ENCODE peak calls at places on chromosomes 13 and 19, in ten cellular contexts. One of them, this sample, is unnamed. For H3K27me3, the result is how much of the 10 kb centered on the place peaks cover.

GRCh38 chr13:49373699-49374098 is 70.2 kb downstream of the CAB39L start:
- DNase-seq in naive thymus-derived CD4-positive, alpha-beta T cell: no peak
- DNase-seq in colonic mucosa: no peak
- DNase-seq in upper lobe of right lung: no peak
- DNase-seq in astrocyte: peak
- DNase-seq in tibial nerve: no peak
- DNase-seq in neuronal stem cell: no peak
- DNase-seq in aorta: no peak
- DNase-seq in ascending aorta: no peak
- DNase-seq in hepatocyte: no peak
- DNase-seq in this sample: no peak

GRCh38 chr13:50948576-50948975 is 39.0 kb downstream of the RNASEH2B start:
- DNase-seq in naive thymus-derived CD4-positive, alpha-beta T cell: no peak
- DNase-seq in colonic mucosa: no peak
- DNase-seq in upper lobe of right lung: no peak
- DNase-seq in astrocyte: peak
- DNase-seq in tibial nerve: no peak
- DNase-seq in neuronal stem cell: no peak
- DNase-seq in aorta: no peak
- DNase-seq in ascending aorta: no peak
- DNase-seq in hepatocyte: no peak
- DNase-seq in this sample: no peak

GRCh38 chr13:102638741-102639140 is 42.0 kb downstream of the TPP2 start:
- DNase-seq in naive thymus-derived CD4-positive, alpha-beta T cell: no peak
- DNase-seq in colonic mucosa: no peak
- DNase-seq in upper lobe of right lung: no peak
- DNase-seq in astrocyte: no peak
- DNase-seq in tibial nerve: no peak
- DNase-seq in neuronal stem cell: no peak
- DNase-seq in aorta: no peak
- DNase-seq in ascending aorta: no peak
- DNase-seq in hepatocyte: no peak
- DNase-seq in this sample: no peak

GRCh38 chr13:112513761-112514160 is 74.2 kb downstream of the TUBGCP3 start:
- DNase-seq in naive thymus-derived CD4-positive, alpha-beta T cell: no peak
- DNase-seq in colonic mucosa: no peak
- DNase-seq in upper lobe of right lung: no peak
- DNase-seq in astrocyte: no peak
- DNase-seq in tibial nerve: no peak
- DNase-seq in neuronal stem cell: no peak
- DNase-seq in aorta: no peak
- DNase-seq in ascending aorta: no peak
- DNase-seq in hepatocyte: no peak
- DNase-seq in this sample: no peak

GRCh38 chr13:85283408-85283807 is 515.8 kb downstream of the SLITRK6 start:
- DNase-seq in naive thymus-derived CD4-positive, alpha-beta T cell: no peak
- DNase-seq in colonic mucosa: no peak
- DNase-seq in upper lobe of right lung: no peak
- DNase-seq in astrocyte: peak
- DNase-seq in tibial nerve: no peak
- DNase-seq in neuronal stem cell: no peak
- DNase-seq in aorta: no peak
- DNase-seq in ascending aorta: no peak
- DNase-seq in hepatocyte: no peak
- DNase-seq in this sample: no peak

GRCh38 chr13:19864018-19864338 is 529 bp upstream of the ZMYM5 start:
- DNase-seq in naive thymus-derived CD4-positive, alpha-beta T cell: no peak
- DNase-seq in colonic mucosa: peak
- DNase-seq in upper lobe of right lung: peak
- DNase-seq in astrocyte: peak
- DNase-seq in tibial nerve: peak
- DNase-seq in neuronal stem cell: peak
- DNase-seq in aorta: peak
- DNase-seq in ascending aorta: peak
- DNase-seq in hepatocyte: peak
- DNase-seq in this sample: peak

GRCh38 chr13:21637296-21637695 is 33.3 kb upstream of the MICU2 start:
- DNase-seq in naive thymus-derived CD4-positive, alpha-beta T cell: no peak
- DNase-seq in colonic mucosa: peak
- DNase-seq in upper lobe of right lung: peak
- DNase-seq in astrocyte: peak
- DNase-seq in tibial nerve: no peak
- DNase-seq in neuronal stem cell: no peak
- DNase-seq in aorta: peak
- DNase-seq in ascending aorta: no peak
- DNase-seq in hepatocyte: peak
- DNase-seq in this sample: peak

GRCh38 chr13:41827507-41828213 is 133.2 kb downstream of the VWA8 start:
- DNase-seq in naive thymus-derived CD4-positive, alpha-beta T cell: no peak
- DNase-seq in colonic mucosa: no peak
- DNase-seq in upper lobe of right lung: no peak
- DNase-seq in astrocyte: peak
- DNase-seq in tibial nerve: no peak
- DNase-seq in neuronal stem cell: no peak
- DNase-seq in aorta: no peak
- DNase-seq in ascending aorta: peak
- DNase-seq in hepatocyte: peak
- DNase-seq in this sample: peak

GRCh38 chr19:50365434-50366306 is at the start of gene NAPSA:
- DNase-seq in naive thymus-derived CD4-positive, alpha-beta T cell: no peak
- DNase-seq in colonic mucosa: no peak
- DNase-seq in upper lobe of right lung: peak
- DNase-seq in astrocyte: no peak
- DNase-seq in tibial nerve: no peak
- DNase-seq in neuronal stem cell: no peak
- DNase-seq in aorta: no peak
- DNase-seq in ascending aorta: no peak
- DNase-seq in hepatocyte: no peak
- DNase-seq in this sample: no peak

DNA sequence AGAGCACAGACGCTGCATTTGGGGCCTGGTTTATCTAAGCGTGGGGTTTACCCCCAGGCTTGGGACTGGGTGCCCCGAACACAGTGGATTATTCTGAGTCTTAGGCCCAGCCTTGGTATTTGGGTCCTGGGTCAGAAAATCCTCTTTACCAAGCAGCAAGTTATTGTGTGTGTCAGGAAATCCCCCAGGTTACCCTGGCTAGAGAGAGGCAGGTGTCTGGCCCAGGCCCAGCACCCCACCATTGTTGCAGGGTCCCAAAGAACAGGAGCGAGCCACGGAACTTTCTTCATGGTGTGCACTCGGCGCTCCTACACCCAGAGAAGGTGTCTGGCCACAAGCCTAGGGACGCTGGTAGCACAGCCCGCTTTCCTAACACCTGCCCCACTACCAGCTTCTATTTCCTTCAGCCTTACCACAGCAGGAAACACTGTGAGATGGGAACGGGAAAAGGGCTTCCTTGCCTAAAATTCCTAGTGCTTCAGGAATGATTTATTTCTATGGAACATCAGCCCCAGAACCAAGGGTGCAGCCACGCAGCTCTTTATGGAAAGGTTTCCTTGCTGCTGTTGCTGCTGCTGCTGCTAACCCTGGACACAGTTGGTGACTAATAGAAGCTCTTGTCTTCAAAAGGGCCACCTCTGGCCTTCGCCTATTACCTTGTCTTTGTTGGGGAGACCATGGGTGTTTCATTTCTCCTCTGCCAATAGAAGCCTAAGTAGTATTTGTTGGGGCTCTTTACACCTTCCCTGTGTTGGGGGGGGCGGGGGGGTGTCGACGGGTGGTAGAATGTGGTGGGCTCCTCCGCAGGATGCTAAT is 7.5 kb upstream of the CDX2 start:
- DNase-seq in naive thymus-derived CD4-positive, alpha-beta T cell: no peak
- DNase-seq in colonic mucosa: no peak
- DNase-seq in upper lobe of right lung: peak
- DNase-seq in astrocyte: no peak
- DNase-seq in tibial nerve: no peak
- DNase-seq in neuronal stem cell: no peak
- DNase-seq in aorta: no peak
- DNase-seq in ascending aorta: peak
- DNase-seq in hepatocyte: no peak
- DNase-seq in this sample: no peak
- H3K27me3 ChIP-seq in naive thymus-derived CD4-positive, alpha-beta T cell: under half
- H3K27me3 ChIP-seq in colonic mucosa: under half
- H3K27me3 ChIP-seq in upper lobe of right lung: half or more
- H3K27me3 ChIP-seq in astrocyte: half or more
- H3K27me3 ChIP-seq in tibial nerve: under half
- H3K27me3 ChIP-seq in neuronal stem cell: half or more
- H3K27me3 ChIP-seq in aorta: under half
- H3K27me3 ChIP-seq in ascending aorta: under half
- H3K27me3 ChIP-seq in hepatocyte: half or more
- H3K27me3 ChIP-seq in this sample: half or more

DNA sequence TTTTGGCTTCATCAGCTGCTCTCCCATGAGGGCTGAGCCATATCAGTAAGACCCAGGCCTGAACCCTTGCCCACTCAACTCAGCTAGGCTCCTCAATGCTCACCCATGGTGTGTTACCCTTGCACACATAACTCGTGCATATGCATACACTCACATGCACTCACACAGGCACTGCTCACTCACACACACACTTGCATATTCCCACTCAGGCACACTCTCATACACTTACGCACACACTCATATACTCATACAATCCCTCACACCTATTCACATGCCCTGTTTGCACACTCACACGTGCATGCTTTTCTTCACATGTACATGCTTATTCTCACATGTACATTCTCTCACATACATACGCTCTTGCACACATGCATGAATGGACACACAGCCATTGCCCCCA is 93.8 kb downstream of the SLC7A1 start:
- DNase-seq in naive thymus-derived CD4-positive, alpha-beta T cell: no peak
- DNase-seq in colonic mucosa: no peak
- DNase-seq in upper lobe of right lung: no peak
- DNase-seq in astrocyte: no peak
- DNase-seq in tibial nerve: no peak
- DNase-seq in neuronal stem cell: no peak
- DNase-seq in aorta: no peak
- DNase-seq in ascending aorta: no peak
- DNase-seq in hepatocyte: no peak
- DNase-seq in this sample: no peak
- H3K27me3 ChIP-seq in naive thymus-derived CD4-positive, alpha-beta T cell: under half
- H3K27me3 ChIP-seq in colonic mucosa: under half
- H3K27me3 ChIP-seq in upper lobe of right lung: under half
- H3K27me3 ChIP-seq in astrocyte: under half
- H3K27me3 ChIP-seq in tibial nerve: under half
- H3K27me3 ChIP-seq in neuronal stem cell: under half
- H3K27me3 ChIP-seq in aorta: under half
- H3K27me3 ChIP-seq in ascending aorta: under half
- H3K27me3 ChIP-seq in hepatocyte: under half
- H3K27me3 ChIP-seq in this sample: under half

DNA sequence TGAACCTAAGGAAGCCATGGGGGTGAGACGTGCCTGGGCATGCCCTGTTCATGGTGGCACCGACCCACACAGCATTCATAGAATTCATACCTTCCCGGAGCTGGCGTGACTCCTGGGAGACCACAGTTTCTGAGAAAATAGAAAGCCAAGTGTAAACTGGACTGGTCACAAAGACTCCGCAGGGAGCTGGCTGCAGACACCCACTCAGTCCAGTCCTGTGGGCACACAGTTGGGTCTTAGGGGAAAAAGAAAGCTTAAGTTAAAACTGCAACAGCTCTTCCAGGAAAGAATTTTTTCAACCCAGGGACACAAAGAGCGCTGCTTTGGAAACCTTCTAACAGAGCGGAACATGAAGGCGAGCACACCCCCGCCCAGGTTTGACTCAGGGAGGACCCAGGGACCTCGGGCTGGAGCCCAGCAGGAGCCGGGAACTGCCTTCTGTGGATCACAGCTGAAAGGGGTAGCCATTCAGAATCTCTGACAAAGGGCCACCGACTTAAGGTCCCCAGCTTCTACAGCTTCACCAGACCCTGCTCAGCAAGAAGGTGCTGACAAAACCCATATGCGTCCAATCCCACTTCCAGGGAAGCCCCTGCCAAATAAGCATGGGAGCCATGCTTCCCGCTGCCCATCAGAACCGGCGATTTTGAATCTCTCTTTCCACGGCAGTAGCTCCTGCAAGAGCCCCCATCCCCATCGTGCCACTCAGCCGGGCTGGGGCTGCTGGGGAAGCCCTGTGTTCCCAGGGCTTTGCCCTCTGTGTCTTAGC is 183.7 kb downstream of the COL4A1 start:
- DNase-seq in naive thymus-derived CD4-positive, alpha-beta T cell: no peak
- DNase-seq in colonic mucosa: no peak
- DNase-seq in upper lobe of right lung: no peak
- DNase-seq in astrocyte: peak
- DNase-seq in tibial nerve: no peak
- DNase-seq in neuronal stem cell: no peak
- DNase-seq in aorta: no peak
- DNase-seq in ascending aorta: no peak
- DNase-seq in hepatocyte: no peak
- DNase-seq in this sample: peak
- H3K27me3 ChIP-seq in naive thymus-derived CD4-positive, alpha-beta T cell: under half
- H3K27me3 ChIP-seq in colonic mucosa: under half
- H3K27me3 ChIP-seq in upper lobe of right lung: under half
- H3K27me3 ChIP-seq in astrocyte: under half
- H3K27me3 ChIP-seq in tibial nerve: under half
- H3K27me3 ChIP-seq in neuronal stem cell: under half
- H3K27me3 ChIP-seq in aorta: under half
- H3K27me3 ChIP-seq in ascending aorta: under half
- H3K27me3 ChIP-seq in hepatocyte: under half
- H3K27me3 ChIP-seq in this sample: under half

GRCh38 chr19:1514295-1514661 is 1.5 kb upstream of the ADAMTSL5 start:
- DNase-seq in naive thymus-derived CD4-positive, alpha-beta T cell: no peak
- DNase-seq in colonic mucosa: no peak
- DNase-seq in upper lobe of right lung: no peak
- DNase-seq in astrocyte: no peak
- DNase-seq in tibial nerve: no peak
- DNase-seq in neuronal stem cell: no peak
- DNase-seq in aorta: no peak
- DNase-seq in ascending aorta: no peak
- DNase-seq in hepatocyte: no peak
- DNase-seq in this sample: no peak

GRCh38 chr19:1516395-1516753 is 3.6 kb upstream of the ADAMTSL5 start:
- DNase-seq in naive thymus-derived CD4-positive, alpha-beta T cell: no peak
- DNase-seq in colonic mucosa: no peak
- DNase-seq in upper lobe of right lung: no peak
- DNase-seq in astrocyte: no peak
- DNase-seq in tibial nerve: no peak
- DNase-seq in neuronal stem cell: no peak
- DNase-seq in aorta: no peak
- DNase-seq in ascending aorta: no peak
- DNase-seq in hepatocyte: no peak
- DNase-seq in this sample: no peak

GRCh38 chr19:1513492-1514294 is 874 bp upstream of the ADAMTSL5 start:
- DNase-seq in naive thymus-derived CD4-positive, alpha-beta T cell: peak
- DNase-seq in colonic mucosa: peak
- DNase-seq in upper lobe of right lung: peak
- DNase-seq in astrocyte: no peak
- DNase-seq in tibial nerve: no peak
- DNase-seq in neuronal stem cell: no peak
- DNase-seq in aorta: no peak
- DNase-seq in ascending aorta: no peak
- DNase-seq in hepatocyte: peak
- DNase-seq in this sample: peak

GRCh38 chr19:1512671-1513491 is at the start of gene ADAMTSL5:
- DNase-seq in naive thymus-derived CD4-positive, alpha-beta T cell: peak
- DNase-seq in colonic mucosa: peak
- DNase-seq in upper lobe of right lung: peak
- DNase-seq in astrocyte: no peak
- DNase-seq in tibial nerve: no peak
- DNase-seq in neuronal stem cell: no peak
- DNase-seq in aorta: peak
- DNase-seq in ascending aorta: no peak
- DNase-seq in hepatocyte: peak
- DNase-seq in this sample: peak

GRCh38 chr19:1514986-1515721 is 2.3 kb upstream of the ADAMTSL5 start:
- DNase-seq in naive thymus-derived CD4-positive, alpha-beta T cell: no peak
- DNase-seq in colonic mucosa: no peak
- DNase-seq in upper lobe of right lung: no peak
- DNase-seq in astrocyte: no peak
- DNase-seq in tibial nerve: no peak
- DNase-seq in neuronal stem cell: no peak
- DNase-seq in aorta: no peak
- DNase-seq in ascending aorta: no peak
- DNase-seq in hepatocyte: no peak
- DNase-seq in this sample: no peak
- H3K27me3 ChIP-seq in naive thymus-derived CD4-positive, alpha-beta T cell: under half
- H3K27me3 ChIP-seq in colonic mucosa: under half
- H3K27me3 ChIP-seq in upper lobe of right lung: half or more
- H3K27me3 ChIP-seq in astrocyte: under half
- H3K27me3 ChIP-seq in tibial nerve: under half
- H3K27me3 ChIP-seq in neuronal stem cell: under half
- H3K27me3 ChIP-seq in aorta: under half
- H3K27me3 ChIP-seq in ascending aorta: under half
- H3K27me3 ChIP-seq in hepatocyte: under half
- H3K27me3 ChIP-seq in this sample: under half